ENCODE peak calls at places on chromosomes 2 and 18, in five cellular contexts. B is Ammon's horn; Y is iris pigment epithelial cell; O is stimulated activated CD4-positive, alpha-beta T cell treated with anti-CD3 and anti-CD28 coated beads, Interleukin-4, amount 100 ng/mL, for 48 hours; W is activated CD4-positive, alpha-beta T cell treated with anti-CD3 and anti-CD28 coated beads, Interleukin-2, amount 10 ng/mL, durations not matched to agents 7 days and 5 days. H is an unnamed sample.

GRCh38 chr2:126975671-126976655 is 77.3 kb downstream of the TEX51 start:
- DNase-seq in B (no peak), Y (peak), O (no peak), W (no peak), H (no peak)

GRCh38 chr2:172101707-172102158 is 967 bp downstream of the DLX2 start:
- DNase-seq in B (no peak), Y (no peak), O (no peak), W (no peak), H (peak)

GRCh38 chr2:3461781-3462492 is 57.4 kb downstream of the ADI1 start:
- DNase-seq in B (peak), Y (peak), O (peak), W (peak), H (peak)

GRCh38 chr2:15436195-15436594 is 124.9 kb downstream of the NBAS start:
- DNase-seq in B (no peak), Y (no peak), O (no peak), W (no peak), H (no peak)

GRCh38 chr18:22778996-22779395 is 154.1 kb upstream of the RBBP8 start:
- DNase-seq in B (no peak), Y (no peak), O (no peak), W (no peak), H (no peak)

GRCh38 chr18:32072321-32072720 is 19.4 kb upstream of the RNF138 start:
- DNase-seq in B (peak), Y (no peak), O (no peak), W (no peak), H (peak)

GRCh38 chr18:24018299-24018910 is 3.9 kb downstream of the TTC39C start:
- DNase-seq in B (no peak), Y (no peak), O (peak), W (no peak), H (no peak)

GRCh38 chr2:36579297-36579664 is 18.7 kb downstream of the FEZ2 start:
- DNase-seq in B (no peak), Y (no peak), O (no peak), W (no peak), H (no peak)

GRCh38 chr18:35415511-35416427 is 38.6 kb upstream of the ZNF396 start:
- DNase-seq in B (peak), Y (peak), O (no peak), W (no peak), H (no peak)

H was measured in cerebellar cortex.